ENCODE peak calls at places on chromosome 13, in five cellular contexts. W is stimulated activated CD8-positive, alpha-beta memory T cell treated with anti-CD3 and anti-CD28 coated beads, Interleukin-2, amount 100 ng/mL, for 1 hour; H is brain microvascular endothelial cell; V is AG09309; E is activated CD4-positive, alpha-beta T cell treated with anti-CD3 and anti-CD28 coated beads, Interleukin-2, amount 50 U/mL, for 1 hour. I is an unnamed sample.

GRCh38 chr13:24083722-24084421 is 76.6 kb upstream of the SPATA13 start:
- DNase-seq in W (no peak), H (no peak), V (no peak), E (no peak), I (no peak)

GRCh38 chr13:20369886-20370361 is 137.8 kb upstream of the GJB6 start:
- DNase-seq in W (no peak), H (no peak), V (no peak), E (no peak), I (no peak)

GRCh38 chr13:73096173-73097117 is 37.6 kb downstream of the KLF5 start:
- DNase-seq in W (no peak), H (peak; percentile 1), V (no peak), E (no peak), I (peak; percentile 63)

GRCh38 chr13:100115693-100116254 is 26.9 kb downstream of the PCCA start:
- DNase-seq in W (no peak), H (no peak), V (no peak), E (no peak), I (no peak)

GRCh38 chr13:94267581-94267980 is 211.9 kb downstream of the DCT start:
- DNase-seq in W (no peak), H (no peak), V (no peak), E (no peak), I (no peak)

GRCh38 chr13:42221321-42221720 is 50.6 kb upstream of the AKAP11 start:
- DNase-seq in W (no peak), H (no peak), V (no peak), E (no peak), I (no peak)

GRCh38 chr13:50319603-50320296 is 304.5 kb downstream of the KCNRG start:
- DNase-seq in W (no peak), H (peak; percentile 17), V (peak; percentile 17), E (no peak), I (peak; percentile 31)

GRCh38 chr13:50224534-50224933 is 209.3 kb downstream of the KCNRG start:
- DNase-seq in W (no peak), H (peak; percentile 62), V (peak; percentile 18), E (no peak), I (no peak)

GRCh38 chr13:82947121-82948077 is 934.9 kb downstream of the SLITRK1 start:
- DNase-seq in W (no peak), H (no peak), V (no peak), E (no peak), I (peak; percentile 1)

GRCh38 chr13:30874561-30874960 is 31.5 kb upstream of the MEDAG start:
- DNase-seq in W (no peak), H (no peak), V (no peak), E (no peak), I (no peak)

GRCh38 chr13:81480634-81481033 is 1139.7 kb upstream of the SPRY2 start:
- DNase-seq in W (no peak), H (no peak), V (no peak), E (no peak), I (no peak)

GRCh38 chr13:48334534-48335127 is 31.1 kb downstream of the RB1 start:
- DNase-seq in W (no peak), H (no peak), V (peak; percentile 16), E (no peak), I (peak; percentile 21)

GRCh38 chr13:95117092-95117491 is 184.2 kb downstream of the ABCC4 start:
- DNase-seq in W (no peak), H (no peak), V (no peak), E (no peak), I (peak; percentile 28)

GRCh38 chr13:60051754-60052153 is 112.0 kb downstream of the DIAPH3 start:
- DNase-seq in W (no peak), H (no peak), V (no peak), E (no peak), I (no peak)

GRCh38 chr13:46307554-46307953 is 79.5 kb downstream of the RUBCNL start:
- DNase-seq in W (no peak), H (no peak), V (no peak), E (no peak), I (no peak)

GRCh38 chr13:43072394-43072793 is 49.0 kb downstream of the DNAJC15 start:
- DNase-seq in W (no peak), H (no peak), V (no peak), E (no peak), I (no peak)

I was measured in A172.